ENCODE peak calls at places on chromosomes 7 and 10, in six cellular contexts. One of them, this sample, is unnamed.

GRCh38 chr10:3090914-3091313 is 23.6 kb downstream of the PFKP start:
- DNase-seq in IMR-90: peak; percentile 57
- DNase-seq in K562: no peak
- DNase-seq in H9: no peak
- DNase-seq in HepG2: peak; percentile 17
- DNase-seq in GM23248: peak; percentile 76
- DNase-seq in this sample: peak; percentile 79

GRCh38 chr7:84136336-84136735 is 58.3 kb downstream of the SEMA3A start:
- DNase-seq in H9: no peak
- DNase-seq in IMR-90: no peak
- DNase-seq in HepG2: no peak
- DNase-seq in K562: no peak
- DNase-seq in GM23248: no peak
- DNase-seq in this sample: no peak

GRCh38 chr7:56105508-56105907 is 768 bp downstream of the CHCHD2 start:
- DNase-seq in GM23248: peak; percentile 91
- DNase-seq in IMR-90: peak; percentile 94
- DNase-seq in H9: no peak
- DNase-seq in K562: no peak
- DNase-seq in HepG2: peak; percentile 73
- DNase-seq in this sample: peak; percentile 84

GRCh38 chr10:69407621-69408301 is 9.0 kb downstream of the TACR2 start:
- DNase-seq in K562: peak; percentile 58
- DNase-seq in IMR-90: no peak
- DNase-seq in GM23248: no peak
- DNase-seq in HepG2: no peak
- DNase-seq in H9: peak; percentile 62
- DNase-seq in this sample: no peak

GRCh38 chr10:61842755-61843497 is 58.6 kb upstream of the ARID5B start:
- DNase-seq in GM23248: peak; percentile 87
- DNase-seq in K562: no peak
- DNase-seq in HepG2: no peak
- DNase-seq in IMR-90: peak; percentile 77
- DNase-seq in H9: no peak
- DNase-seq in this sample: no peak

GRCh38 chr7:49692516-49692915 is 80.9 kb upstream of the VWC2 start:
- DNase-seq in K562: no peak
- DNase-seq in H9: no peak
- DNase-seq in HepG2: no peak
- DNase-seq in IMR-90: no peak
- DNase-seq in GM23248: no peak
- DNase-seq in this sample: no peak

GRCh38 chr7:13115157-13115772 is 427.8 kb downstream of the ARL4A start:
- DNase-seq in H9: no peak
- DNase-seq in HepG2: no peak
- DNase-seq in K562: no peak
- DNase-seq in GM23248: no peak
- DNase-seq in IMR-90: peak; percentile 16
- DNase-seq in this sample: peak; percentile 25

GRCh38 chr10:31697271-31698168 is 231.1 kb downstream of the ARHGAP12 start:
- DNase-seq in IMR-90: peak; percentile 85
- DNase-seq in GM23248: peak; percentile 95
- DNase-seq in K562: no peak
- DNase-seq in HepG2: no peak
- DNase-seq in H9: no peak
- DNase-seq in this sample: peak; percentile 86

GRCh38 chr10:47379901-47380300 is 4.2 kb downstream of the ZNF488 start:
- DNase-seq in IMR-90: no peak
- DNase-seq in HepG2: no peak
- DNase-seq in H9: peak; percentile 14
- DNase-seq in GM23248: no peak
- DNase-seq in K562: no peak
- DNase-seq in this sample: no peak

GRCh38 chr10:100008708-100009282 is 952 bp downstream of the DNMBP start:
- DNase-seq in H9: no peak
- DNase-seq in IMR-90: no peak
- DNase-seq in GM23248: peak; percentile 51
- DNase-seq in HepG2: no peak
- DNase-seq in K562: no peak
- DNase-seq in this sample: peak; percentile 28

GRCh38 chr7:41472427-41473125 is 230.3 kb downstream of the INHBA start:
- DNase-seq in HepG2: no peak
- DNase-seq in IMR-90: peak; percentile 51
- DNase-seq in GM23248: peak; percentile 61
- DNase-seq in H9: no peak
- DNase-seq in K562: no peak
- DNase-seq in this sample: peak; percentile 43

GRCh38 chr10:24811906-24812305 is 88.2 kb upstream of the ARHGAP21 start:
- DNase-seq in H9: no peak
- DNase-seq in IMR-90: no peak
- DNase-seq in K562: no peak
- DNase-seq in HepG2: peak; percentile 52
- DNase-seq in GM23248: no peak
- DNase-seq in this sample: peak; percentile 41

GRCh38 chr10:88833156-88833555 is 18.5 kb downstream of the ANKRD22 start:
- DNase-seq in HepG2: no peak
- DNase-seq in K562: no peak
- DNase-seq in GM23248: no peak
- DNase-seq in H9: no peak
- DNase-seq in IMR-90: no peak
- DNase-seq in this sample: no peak

GRCh38 chr10:113151178-113151577 is 201.1 kb downstream of the TCF7L2 start:
- DNase-seq in GM23248: no peak
- DNase-seq in H9: no peak
- DNase-seq in K562: no peak
- DNase-seq in IMR-90: no peak
- DNase-seq in HepG2: no peak
- DNase-seq in this sample: peak; percentile 36

GRCh38 chr10:70889291-70889690 is 926 bp upstream of the PCBD1 start:
- DNase-seq in GM23248: no peak
- DNase-seq in K562: no peak
- DNase-seq in HepG2: no peak
- DNase-seq in H9: no peak
- DNase-seq in IMR-90: no peak
- DNase-seq in this sample: peak; percentile 14

GRCh38 chr10:74651565-74651964 is 174.8 kb upstream of the KAT6B start:
- DNase-seq in GM23248: no peak
- DNase-seq in H9: no peak
- DNase-seq in IMR-90: no peak
- DNase-seq in K562: no peak
- DNase-seq in HepG2: no peak
- DNase-seq in this sample: no peak

GRCh38 chr10:70544431-70545340 is 57.9 kb downstream of the PRF1 start:
- DNase-seq in IMR-90: no peak
- DNase-seq in H9: no peak
- DNase-seq in GM23248: no peak
- DNase-seq in HepG2: peak; percentile 26
- DNase-seq in K562: no peak
- DNase-seq in this sample: no peak

GRCh38 chr7:69840248-69840647 is 242.0 kb downstream of the AUTS2 start:
- DNase-seq in HepG2: no peak
- DNase-seq in IMR-90: no peak
- DNase-seq in K562: no peak
- DNase-seq in GM23248: no peak
- DNase-seq in H9: no peak
- DNase-seq in this sample: peak; percentile 89

GRCh38 chr7:134502463-134502862 is 24.9 kb upstream of the AKR1B10 start:
- DNase-seq in HepG2: no peak
- DNase-seq in H9: no peak
- DNase-seq in K562: no peak
- DNase-seq in GM23248: peak; percentile 87
- DNase-seq in IMR-90: peak; percentile 65
- DNase-seq in this sample: peak; percentile 84

GRCh38 chr7:127938588-127938987 is 92.6 kb downstream of the LRRC4 start:
- DNase-seq in HepG2: no peak
- DNase-seq in H9: no peak
- DNase-seq in IMR-90: peak; percentile 88
- DNase-seq in K562: no peak
- DNase-seq in GM23248: peak; percentile 93
- DNase-seq in this sample: peak; percentile 89

GRCh38 chr7:42931834-42932651 is at the start of the genes MRPL32 and PSMA2:
- DNase-seq in HepG2: peak; percentile 97
- DNase-seq in IMR-90: peak; percentile 97
- DNase-seq in H9: peak; percentile 97
- DNase-seq in GM23248: peak; percentile 100
- DNase-seq in K562: peak; percentile 94
- DNase-seq in this sample: peak; percentile 97

GRCh38 chr7:5423844-5424688 is 432 bp upstream of the TNRC18 start:
- DNase-seq in H9: peak; percentile 97
- DNase-seq in IMR-90: peak; percentile 99
- DNase-seq in GM23248: peak; percentile 100
- DNase-seq in K562: peak; percentile 94
- DNase-seq in HepG2: peak; percentile 95
- DNase-seq in this sample: peak; percentile 100

GRCh38 chr7:141071260-141071854 is 2.5 kb upstream of the TMEM178B start:
- DNase-seq in HepG2: peak; percentile 7
- DNase-seq in K562: peak; percentile 36
- DNase-seq in IMR-90: no peak
- DNase-seq in H9: peak; percentile 86
- DNase-seq in GM23248: peak; percentile 4
- DNase-seq in this sample: peak; percentile 49

GRCh38 chr7:17661982-17662585 is 278.2 kb downstream of the SNX13 start:
- DNase-seq in H9: no peak
- DNase-seq in HepG2: no peak
- DNase-seq in K562: no peak
- DNase-seq in IMR-90: peak; percentile 43
- DNase-seq in GM23248: peak; percentile 38
- DNase-seq in this sample: peak; percentile 83

GRCh38 chr10:103433858-103434257 is 18.3 kb downstream of the CALHM2 start:
- DNase-seq in IMR-90: no peak
- DNase-seq in H9: no peak
- DNase-seq in GM23248: no peak
- DNase-seq in K562: no peak
- DNase-seq in HepG2: no peak
- DNase-seq in this sample: no peak

GRCh38 chr7:107949443-107949935 is 53.5 kb downstream of the LAMB1 start:
- DNase-seq in GM23248: no peak
- DNase-seq in HepG2: no peak
- DNase-seq in K562: no peak
- DNase-seq in IMR-90: no peak
- DNase-seq in H9: no peak
- DNase-seq in this sample: no peak

GRCh38 chr7:141700848-141701371 is 1.1 kb downstream of the DENND11 start:
- DNase-seq in GM23248: peak; percentile 59
- DNase-seq in K562: no peak
- DNase-seq in H9: no peak
- DNase-seq in IMR-90: no peak
- DNase-seq in HepG2: no peak
- DNase-seq in this sample: no peak

DNA sequence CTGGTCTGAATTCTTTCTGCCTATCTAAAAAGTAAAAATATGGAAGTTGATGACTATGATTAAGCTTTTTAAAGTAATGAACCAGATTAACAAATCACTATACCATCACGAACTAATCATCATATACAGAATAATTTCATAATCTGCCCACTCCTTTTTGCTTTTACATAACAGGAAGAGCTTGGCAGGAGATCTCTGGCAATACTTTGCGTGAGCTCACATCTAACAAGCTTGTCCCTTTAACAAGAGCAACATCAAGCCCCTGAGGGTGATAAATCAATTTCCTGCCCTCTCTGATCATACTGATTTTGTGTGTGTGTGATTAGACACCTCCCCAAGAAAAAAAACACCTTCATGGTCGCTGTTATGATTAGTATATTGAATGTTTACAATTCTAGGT is 143.5 kb upstream of the ASAH2 start:
- DNase-seq in K562: no peak
- DNase-seq in HepG2: no peak
- DNase-seq in GM23248: peak; percentile 52
- DNase-seq in H9: no peak
- DNase-seq in IMR-90: no peak
- DNase-seq in this sample: no peak
- H3K27ac ChIP-seq in K562: no peak overlapping the region
- H3K27ac ChIP-seq in HepG2: peak overlapping the region; percentile 72
- H3K27ac ChIP-seq in GM23248: peak overlapping the region; percentile 44
- H3K27ac ChIP-seq in H9: no peak overlapping the region
- H3K27ac ChIP-seq in IMR-90: no peak overlapping the region
- H3K27ac ChIP-seq in this sample: no peak overlapping the region

DNA sequence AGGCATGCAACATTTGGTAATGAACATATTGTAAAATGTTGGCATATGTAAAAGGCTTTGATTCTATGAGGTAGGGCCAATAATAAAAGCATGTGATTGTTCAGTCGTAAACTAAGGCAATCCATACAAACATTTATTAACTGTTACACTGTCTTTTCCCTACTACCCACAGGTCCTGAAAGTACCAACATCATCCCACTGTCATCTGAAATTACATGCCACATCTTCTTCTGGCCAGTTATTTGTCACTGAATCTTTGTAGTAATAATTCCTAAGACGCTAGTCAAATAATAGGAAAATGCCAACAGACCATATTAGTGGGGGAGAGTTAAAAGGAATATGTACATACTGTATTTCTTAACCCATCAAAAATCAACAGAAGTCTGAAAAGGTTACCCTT is 27.2 kb downstream of the DNAJC1 start:
- DNase-seq in GM23248: no peak
- DNase-seq in H9: no peak
- DNase-seq in IMR-90: no peak
- DNase-seq in HepG2: no peak
- DNase-seq in K562: no peak
- DNase-seq in this sample: no peak
- H3K4me2 ChIP-seq in GM23248: no peak overlapping the region
- H3K4me2 ChIP-seq in H9: peak overlapping the region; percentile 35
- H3K4me2 ChIP-seq in IMR-90: no peak overlapping the region
- H3K4me2 ChIP-seq in HepG2: no peak overlapping the region
- H3K4me2 ChIP-seq in K562: no peak overlapping the region
- H3K4me2 ChIP-seq in this sample: no peak overlapping the region

GRCh38 chr10:67438605-67439258 is 257.3 kb downstream of the CTNNA3 start:
- DNase-seq in IMR-90: no peak
- DNase-seq in HepG2: no peak
- DNase-seq in H9: no peak
- DNase-seq in K562: no peak
- DNase-seq in GM23248: no peak
- DNase-seq in this sample: no peak
- H3K27ac ChIP-seq in IMR-90: no peak overlapping the region
- H3K27ac ChIP-seq in HepG2: no peak overlapping the region
- H3K27ac ChIP-seq in H9: no peak overlapping the region
- H3K27ac ChIP-seq in K562: no peak overlapping the region
- H3K27ac ChIP-seq in GM23248: no peak overlapping the region
- H3K27ac ChIP-seq in this sample: no peak overlapping the region

GRCh38 chr7:105742787-105743186 is 133.6 kb downstream of the ATXN7L1 start:
- DNase-seq in H9: no peak
- DNase-seq in HepG2: no peak
- DNase-seq in IMR-90: no peak
- DNase-seq in GM23248: no peak
- DNase-seq in K562: no peak
- DNase-seq in this sample: no peak

GRCh38 chr7:105743351-105743812 is 133.0 kb downstream of the ATXN7L1 start:
- DNase-seq in GM23248: no peak
- DNase-seq in HepG2: no peak
- DNase-seq in IMR-90: peak; percentile 5
- DNase-seq in K562: no peak
- DNase-seq in H9: no peak
- DNase-seq in this sample: no peak

GRCh38 chr7:105734233-105734632 is 142.2 kb downstream of the ATXN7L1 start:
- DNase-seq in GM23248: no peak
- DNase-seq in HepG2: peak; percentile 9
- DNase-seq in IMR-90: peak; percentile 7
- DNase-seq in K562: no peak
- DNase-seq in H9: no peak
- DNase-seq in this sample: peak; percentile 6

GRCh38 chr7:105741993-105742392 is 134.4 kb downstream of the ATXN7L1 start:
- DNase-seq in GM23248: no peak
- DNase-seq in K562: no peak
- DNase-seq in IMR-90: no peak
- DNase-seq in H9: no peak
- DNase-seq in HepG2: no peak
- DNase-seq in this sample: no peak

GRCh38 chr7:105738133-105738532 is 138.3 kb downstream of the ATXN7L1 start:
- DNase-seq in IMR-90: no peak
- DNase-seq in HepG2: no peak
- DNase-seq in H9: no peak
- DNase-seq in K562: no peak
- DNase-seq in GM23248: no peak
- DNase-seq in this sample: no peak
- H3K4me2 ChIP-seq in IMR-90: no peak overlapping the region
- H3K4me2 ChIP-seq in HepG2: no peak overlapping the region
- H3K4me2 ChIP-seq in H9: no peak overlapping the region
- H3K4me2 ChIP-seq in K562: no peak overlapping the region
- H3K4me2 ChIP-seq in GM23248: no peak overlapping the region
- H3K4me2 ChIP-seq in this sample: no peak overlapping the region